ENCODE peak calls at places on chromosome 13, in ten cellular contexts. S is cardiac muscle cell, X is lower leg skin, F is pancreas, K is IMR-90, C is Caco-2, B is tibial artery, H is nephron progenitor cell, Q is spleen, O is bronchial epithelial cell. V is an unnamed sample.

GRCh38 chr13:34020388-34020787 is 202.4 kb downstream of the RFC3 start:
- DNase-seq in S (no peak), X (no peak), F (no peak), K (no peak), C (no peak), B (no peak), H (no peak), Q (no peak), O (peak), V (no peak)

GRCh38 chr13:20716951-20717350 is 13.5 kb downstream of the IL17D start:
- DNase-seq in S (no peak), X (no peak), F (no peak), K (no peak), C (no peak), B (no peak), H (no peak), Q (no peak), O (no peak), V (no peak)

GRCh38 chr13:60448907-60449510 is 52.0 kb downstream of the TDRD3 start:
- DNase-seq in S (peak), X (no peak), F (no peak), K (peak), C (peak), B (no peak), H (peak), Q (no peak), O (peak), V (peak)

GRCh38 chr13:44768775-44769578 is 192.8 kb upstream of the TSC22D1 start:
- DNase-seq in S (peak), X (peak), F (no peak), K (peak), C (peak), B (no peak), H (no peak), Q (no peak), O (no peak), V (no peak)

GRCh38 chr13:18996221-18996620 is 185.4 kb downstream of the TUBA3C start:
- DNase-seq in S (no peak), X (no peak), F (no peak), K (no peak), C (no peak), B (no peak), H (no peak), Q (no peak), O (no peak), V (no peak)

GRCh38 chr13:30752201-30752797 is 17.0 kb downstream of the ALOX5AP start:
- DNase-seq in S (peak), X (no peak), F (no peak), K (peak), C (no peak), B (no peak), H (no peak), Q (no peak), O (peak), V (no peak)

GRCh38 chr13:37127706-37128241 is 22.3 kb upstream of the CSNK1A1L start:
- DNase-seq in S (peak), X (no peak), F (no peak), K (peak), C (no peak), B (peak), H (no peak), Q (no peak), O (peak), V (no peak)

GRCh38 chr13:90545070-90545840 is 802.2 kb upstream of the MIR17HG start:
- DNase-seq in S (peak), X (no peak), F (no peak), K (no peak), C (no peak), B (no peak), H (no peak), Q (no peak), O (peak), V (no peak)

GRCh38 chr13:30805603-30806011 is 70.3 kb downstream of the ALOX5AP start:
- DNase-seq in S (peak), X (peak), F (no peak), K (peak), C (no peak), B (no peak), H (peak), Q (no peak), O (no peak), V (no peak)

GRCh38 chr13:48772908-48773307 is 119.2 kb downstream of the CYSLTR2 start:
- DNase-seq in S (no peak), X (no peak), F (no peak), K (no peak), C (no peak), B (no peak), H (no peak), Q (no peak), O (no peak), V (no peak)

GRCh38 chr13:52848455-52849190 is at the start of gene PCDH8:
- DNase-seq in S (peak), X (no peak), F (no peak), K (no peak), C (no peak), B (no peak), H (peak), Q (no peak), O (no peak), V (peak)

GRCh38 chr13:112686364-112686763 is 3.5 kb upstream of the ATP11A start:
- DNase-seq in S (no peak), X (peak), F (no peak), K (no peak), C (no peak), B (no peak), H (no peak), Q (no peak), O (no peak), V (no peak)

GRCh38 chr13:21849323-21849722 is 178.4 kb downstream of the FGF9 start:
- DNase-seq in S (peak), X (no peak), F (no peak), K (peak), C (peak), B (no peak), H (peak), Q (no peak), O (peak), V (peak)

GRCh38 chr13:84487681-84488080 is 605.4 kb upstream of the SLITRK1 start:
- DNase-seq in S (no peak), X (no peak), F (no peak), K (no peak), C (no peak), B (no peak), H (no peak), Q (no peak), O (no peak), V (no peak)

GRCh38 chr13:67094952-67095351 is 135.2 kb downstream of the PCDH9 start:
- DNase-seq in S (peak), X (no peak), F (no peak), K (peak), C (no peak), B (no peak), H (no peak), Q (no peak), O (no peak), V (no peak)

GRCh38 chr13:33328691-33329090 is 43.1 kb upstream of the STARD13 start:
- DNase-seq in S (no peak), X (no peak), F (no peak), K (no peak), C (no peak), B (no peak), H (no peak), Q (no peak), O (peak), V (no peak)

GRCh38 chr13:29810145-29810742 is 40.2 kb downstream of the UBL3 start:
- DNase-seq in S (peak), X (no peak), F (no peak), K (peak), C (no peak), B (no peak), H (no peak), Q (no peak), O (no peak), V (no peak)

GRCh38 chr13:106899444-106899843 is 331.5 kb upstream of the ARGLU1 start:
- DNase-seq in S (no peak), X (no peak), F (no peak), K (no peak), C (peak), B (no peak), H (no peak), Q (no peak), O (no peak), V (no peak)

GRCh38 chr13:75783906-75784485 is 147.9 kb downstream of the LMO7 start:
- DNase-seq in S (no peak), X (no peak), F (no peak), K (no peak), C (no peak), B (no peak), H (no peak), Q (no peak), O (no peak), V (no peak)

GRCh38 chr13:29171244-29171643 is 351.1 kb downstream of the MTUS2 start:
- DNase-seq in S (no peak), X (no peak), F (no peak), K (no peak), C (no peak), B (no peak), H (no peak), Q (no peak), O (no peak), V (no peak)

GRCh38 chr13:111626371-111627305 is 306.2 kb downstream of the TEX29 start:
- DNase-seq in S (no peak), X (peak), F (no peak), K (no peak), C (no peak), B (no peak), H (no peak), Q (no peak), O (no peak), V (no peak)

GRCh38 chr13:59680429-59681024 is 483.2 kb downstream of the DIAPH3 start:
- DNase-seq in S (peak), X (no peak), F (no peak), K (peak), C (no peak), B (no peak), H (no peak), Q (no peak), O (peak), V (no peak)

GRCh38 chr13:94947392-94947791 is 235.0 kb upstream of the SOX21 start:
- DNase-seq in S (no peak), X (no peak), F (no peak), K (no peak), C (no peak), B (no peak), H (no peak), Q (no peak), O (no peak), V (no peak)

GRCh38 chr13:73089216-73089615 is 30.4 kb downstream of the KLF5 start:
- DNase-seq in S (no peak), X (no peak), F (no peak), K (no peak), C (no peak), B (no peak), H (no peak), Q (no peak), O (no peak), V (no peak)

GRCh38 chr13:60933638-60934037 is 482.0 kb downstream of the PCDH20 start:
- DNase-seq in S (no peak), X (no peak), F (no peak), K (no peak), C (no peak), B (no peak), H (no peak), Q (no peak), O (peak), V (no peak)

GRCh38 chr13:110183925-110184324 is 123.0 kb downstream of the COL4A1 start:
- DNase-seq in S (no peak), X (no peak), F (no peak), K (peak), C (no peak), B (no peak), H (no peak), Q (no peak), O (no peak), V (no peak)

GRCh38 chr13:41179593-41180250 is 14.6 kb downstream of the KBTBD7 start:
- DNase-seq in S (peak), X (no peak), F (no peak), K (peak), C (no peak), B (no peak), H (no peak), Q (no peak), O (peak), V (no peak)

GRCh38 chr13:95074820-95075219 is 226.4 kb downstream of the ABCC4 start:
- DNase-seq in S (no peak), X (no peak), F (no peak), K (no peak), C (no peak), B (no peak), H (no peak), Q (no peak), O (no peak), V (no peak)

GRCh38 chr13:52022355-52022754 is 2.1 kb upstream of the UTP14C start:
- DNase-seq in S (no peak), X (no peak), F (no peak), K (no peak), C (no peak), B (no peak), H (no peak), Q (no peak), O (no peak), V (no peak)

GRCh38 chr13:46552888-46553520 is at the start of gene LRCH1:
- DNase-seq in S (peak), X (peak), F (peak), K (peak), C (peak), B (peak), H (peak), Q (peak), O (peak), V (peak)

GRCh38 chr13:105799155-105799554 is 736.3 kb downstream of the EFNB2 start:
- DNase-seq in S (no peak), X (no peak), F (no peak), K (no peak), C (no peak), B (no peak), H (no peak), Q (no peak), O (no peak), V (no peak)

GRCh38 chr13:48263196-48263595 is 30.2 kb downstream of the ITM2B start:
- DNase-seq in S (no peak), X (no peak), F (no peak), K (no peak), C (no peak), B (no peak), H (no peak), Q (no peak), O (peak), V (no peak)

GRCh38 chr13:46640843-46641242 is 87.9 kb downstream of the LRCH1 start:
- DNase-seq in S (no peak), X (no peak), F (no peak), K (peak), C (no peak), B (no peak), H (no peak), Q (no peak), O (peak), V (no peak)

GRCh38 chr13:46679369-46680180 is 117.4 kb downstream of the ESD start:
- DNase-seq in S (peak), X (no peak), F (no peak), K (peak), C (no peak), B (no peak), H (no peak), Q (peak), O (no peak), V (no peak)

GRCh38 chr13:74683411-74683810 is 549.2 kb upstream of the KLF12 start:
- DNase-seq in S (peak), X (no peak), F (no peak), K (no peak), C (peak), B (no peak), H (no peak), Q (no peak), O (peak), V (peak)
- TF ChIP-seq CTCF in S (peak), X (no peak), F (no peak), K (no peak), C (peak), B (no peak), H (no peak), Q (no peak), O (peak), V (no peak)

DNA sequence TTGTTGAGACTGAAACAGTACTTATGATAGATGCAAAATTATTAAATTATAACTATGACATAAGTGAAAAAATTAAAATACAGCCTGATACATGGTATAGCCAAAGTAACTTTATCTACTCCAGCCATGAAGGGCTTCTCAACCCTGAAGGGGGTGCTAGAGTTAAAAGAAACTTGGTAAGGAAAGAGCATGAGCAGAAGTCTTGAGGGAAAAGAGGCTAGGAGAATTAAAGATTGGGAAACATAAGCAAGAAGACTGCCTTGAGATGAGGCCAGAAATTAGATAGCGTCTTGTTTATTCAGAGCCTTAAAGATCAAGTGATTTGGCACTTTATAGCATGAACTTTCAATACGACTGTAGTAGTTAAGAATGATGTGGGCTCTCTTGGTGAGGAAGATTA is 385.5 kb upstream of the PRR20A start:
- DNase-seq in S (peak), X (no peak), F (no peak), K (no peak), C (peak), B (no peak), H (no peak), Q (no peak), O (peak), V (no peak)
- TF ChIP-seq CTCF in S (no peak), X (no peak), F (no peak), K (no peak), C (no peak), B (no peak), H (peak), Q (no peak), O (peak), V (no peak)

DNA sequence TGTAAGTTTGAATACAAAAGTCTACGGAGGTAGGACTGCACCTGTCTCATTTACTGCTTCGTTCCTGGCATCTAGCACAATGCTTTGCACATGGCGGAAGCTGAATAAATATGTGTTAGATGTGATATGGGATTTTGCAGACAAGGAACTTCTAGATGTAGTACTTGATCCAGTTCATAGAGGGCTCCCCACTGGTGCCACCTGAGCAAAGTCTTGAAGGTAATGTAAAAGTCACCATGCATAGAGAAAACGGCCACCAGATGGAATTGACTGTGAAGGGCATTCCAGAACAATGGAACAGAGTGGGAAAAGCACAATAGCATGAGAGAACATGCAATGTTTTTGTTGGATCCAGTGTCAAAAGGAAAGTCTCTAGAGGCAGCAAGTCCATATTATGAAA is 209.3 kb downstream of the HS6ST3 start:
- DNase-seq in S (no peak), X (no peak), F (no peak), K (no peak), C (peak), B (no peak), H (no peak), Q (no peak), O (no peak), V (no peak)
- TF ChIP-seq CTCF in S (no peak), X (no peak), F (no peak), K (no peak), C (peak), B (no peak), H (no peak), Q (no peak), O (no peak), V (no peak)

DNA sequence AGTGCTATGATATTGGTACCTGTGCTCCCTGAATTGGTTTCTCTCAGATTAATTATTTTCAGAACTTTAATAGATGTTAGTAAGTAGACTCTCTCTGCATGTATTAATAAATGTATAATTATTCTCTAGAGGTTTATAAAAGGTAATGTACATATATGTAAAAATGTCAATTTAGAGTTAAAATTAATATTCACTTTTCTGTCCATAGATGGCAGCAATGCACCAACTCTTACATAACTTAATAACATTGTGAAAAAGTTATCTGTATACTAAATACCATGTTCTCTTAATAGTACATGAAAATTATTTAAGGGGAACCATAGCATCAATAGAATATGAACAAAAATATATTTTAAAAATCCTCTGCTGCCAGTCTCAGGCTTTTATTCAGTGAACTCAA is 515.0 kb upstream of the KLHL1 start:
- DNase-seq in S (peak), X (no peak), F (no peak), K (peak), C (no peak), B (no peak), H (no peak), Q (no peak), O (peak), V (no peak)
- TF ChIP-seq CTCF in S (peak), X (no peak), F (peak), K (peak), C (peak), B (peak), H (peak), Q (no peak), O (no peak), V (peak)

GRCh38 chr13:114147803-114148520 is 15.5 kb upstream of the RASA3 start:
- DNase-seq in S (no peak), X (peak), F (no peak), K (no peak), C (no peak), B (no peak), H (no peak), Q (no peak), O (no peak), V (no peak)

GRCh38 chr13:114145256-114145655 is 12.8 kb upstream of the RASA3 start:
- DNase-seq in S (no peak), X (no peak), F (peak), K (no peak), C (no peak), B (no peak), H (no peak), Q (no peak), O (no peak), V (no peak)

GRCh38 chr13:114145722-114146121 is 13.3 kb upstream of the RASA3 start:
- DNase-seq in S (no peak), X (peak), F (peak), K (no peak), C (no peak), B (no peak), H (no peak), Q (no peak), O (no peak), V (no peak)

GRCh38 chr13:114146173-114146572 is 13.8 kb upstream of the RASA3 start:
- DNase-seq in S (no peak), X (peak), F (peak), K (no peak), C (no peak), B (no peak), H (no peak), Q (no peak), O (no peak), V (no peak)

GRCh38 chr13:114146629-114147028 is 14.2 kb upstream of the RASA3 start:
- DNase-seq in S (no peak), X (peak), F (peak), K (no peak), C (peak), B (no peak), H (no peak), Q (no peak), O (no peak), V (peak)
- TF ChIP-seq CTCF in S (peak), X (no peak), F (no peak), K (peak), C (peak), B (no peak), H (peak), Q (no peak), O (no peak), V (no peak)

V was measured in endothelial cell.